ENCODE peak calls at places on chromosomes 5 and 9, in seven cellular contexts. N, S, F, I, D, T and G are unnamed samples.

GRCh38 chr5:95554331-95554646 is 488 bp downstream of the SKIC3 start:
- DNase-seq in N (no peak), S (no peak), F (no peak), I (no peak), D (no peak), T (no peak), G (no peak)

GRCh38 chr5:89954901-89955300 is 454.7 kb downstream of the CETN3 start:
- DNase-seq in N (no peak), S (no peak), F (no peak), I (no peak), D (no peak), T (no peak), G (no peak)

GRCh38 chr9:29233193-29233592 is 1659.9 kb upstream of the C9orf72 start:
- DNase-seq in N (no peak), S (no peak), F (no peak), I (no peak), D (no peak), T (no peak), G (no peak)

GRCh38 chr5:176658817-176659216 is 11.5 kb downstream of the TSPAN17 start:
- DNase-seq in N (no peak), S (no peak), F (no peak), I (no peak), D (no peak), T (no peak), G (no peak)

GRCh38 chr5:32683125-32683524 is 28.0 kb upstream of the NPR3 start:
- DNase-seq in N (no peak), S (no peak), F (no peak), I (no peak), D (no peak), T (no peak), G (no peak)

GRCh38 chr9:70802206-70802605 is 319.2 kb downstream of the TRPM3 start:
- DNase-seq in N (no peak), S (no peak), F (no peak), I (no peak), D (no peak), T (no peak), G (no peak)

GRCh38 chr9:132168347-132168746 is 6.5 kb downstream of the NTNG2 start:
- DNase-seq in N (no peak), S (peak), F (no peak), I (no peak), D (no peak), T (no peak), G (no peak)

GRCh38 chr9:75593920-75594319 is 296.6 kb upstream of the PCSK5 start:
- DNase-seq in N (no peak), S (no peak), F (no peak), I (no peak), D (no peak), T (no peak), G (no peak)

GRCh38 chr5:33788922-33789321 is 102.9 kb downstream of the ADAMTS12 start:
- DNase-seq in N (no peak), S (no peak), F (no peak), I (no peak), D (no peak), T (no peak), G (no peak)

GRCh38 chr5:111635151-111635945 is 121.6 kb downstream of the NREP start:
- DNase-seq in N (no peak), S (no peak), F (no peak), I (no peak), D (no peak), T (no peak), G (no peak)

GRCh38 chr9:93683331-93684134 is 107.1 kb downstream of the PHF2 start:
- DNase-seq in N (no peak), S (peak), F (peak), I (no peak), D (no peak), T (no peak), G (no peak)

GRCh38 chr9:122126340-122127333 is 32.9 kb downstream of the NDUFA8 start:
- DNase-seq in N (no peak), S (peak), F (peak), I (peak), D (peak), T (no peak), G (no peak)

GRCh38 chr5:131245312-131245711 is 18.5 kb upstream of the CDC42SE2 start:
- DNase-seq in N (no peak), S (no peak), F (no peak), I (no peak), D (no peak), T (no peak), G (no peak)

GRCh38 chr5:131246515-131246914 is 17.3 kb upstream of the CDC42SE2 start:
- DNase-seq in N (no peak), S (no peak), F (no peak), I (no peak), D (no peak), T (no peak), G (no peak)

GRCh38 chr5:131242728-131243255 is 21.1 kb upstream of the CDC42SE2 start:
- DNase-seq in N (no peak), S (no peak), F (no peak), I (no peak), D (no peak), T (no peak), G (no peak)

GRCh38 chr5:131250749-131251148 is 13.1 kb upstream of the CDC42SE2 start:
- DNase-seq in N (no peak), S (no peak), F (no peak), I (no peak), D (no peak), T (no peak), G (no peak)

DNA sequence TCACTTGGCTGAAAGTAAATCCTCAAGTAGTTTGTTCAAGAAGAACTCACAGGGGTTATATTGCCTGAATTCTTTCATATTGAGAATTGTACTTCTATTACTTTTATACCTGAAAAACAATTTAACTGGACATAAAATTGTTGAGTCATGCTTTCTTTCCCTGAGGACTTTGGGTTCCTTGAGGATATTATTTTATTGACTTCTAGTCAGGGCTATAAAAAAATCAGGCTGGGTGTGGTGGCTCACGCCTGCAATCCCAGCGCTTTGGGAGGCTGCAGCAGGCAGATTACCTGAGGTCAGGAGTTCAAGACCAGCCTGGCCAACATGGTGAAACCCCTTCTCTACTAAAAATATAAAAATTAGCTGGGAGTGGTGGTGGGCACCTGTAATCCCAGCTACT is 17.9 kb upstream of the CDC42SE2 start:
- DNase-seq in N (no peak), S (no peak), F (no peak), I (no peak), D (no peak), T (no peak), G (no peak)
- TF ChIP-seq TAF1 in N (no peak), S (no peak), F (no peak), I (no peak), D (no peak), T (no peak), G (no peak)

GRCh38 chr5:68884144-68884754 is 209.6 kb upstream of the SLC30A5 start:
- DNase-seq in N (no peak), S (no peak), F (no peak), I (no peak), D (no peak), T (no peak), G (no peak)

GRCh38 chr5:68886814-68887213 is 207.0 kb upstream of the SLC30A5 start:
- DNase-seq in N (no peak), S (no peak), F (no peak), I (no peak), D (no peak), T (no peak), G (no peak)

GRCh38 chr5:68883441-68883840 is 210.4 kb upstream of the SLC30A5 start:
- DNase-seq in N (no peak), S (no peak), F (no peak), I (no peak), D (no peak), T (no peak), G (no peak)

GRCh38 chr5:68884893-68885292 is 208.9 kb upstream of the SLC30A5 start:
- DNase-seq in N (no peak), S (peak), F (no peak), I (peak), D (peak), T (no peak), G (no peak)
- TF ChIP-seq TAF1 in N (no peak), S (no peak), F (no peak), I (no peak), D (no peak), T (no peak), G (no peak)

GRCh38 chr9:130283514-130284248 is 18.1 kb downstream of the HMCN2 start:
- DNase-seq in N (no peak), S (no peak), F (no peak), I (no peak), D (no peak), T (no peak), G (no peak)
- TF ChIP-seq TAF1 in N (no peak), S (no peak), F (no peak), I (no peak), D (no peak), T (no peak), G (no peak)

GRCh38 chr9:37975639-37976038 is 71.7 kb upstream of the SLC25A51 start:
- DNase-seq in N (no peak), S (no peak), F (no peak), I (no peak), D (no peak), T (no peak), G (no peak)
- TF ChIP-seq TAF1 in N (no peak), S (no peak), F (no peak), I (no peak), D (no peak), T (no peak), G (no peak)

GRCh38 chr5:74378464-74378863 is 262.1 kb downstream of the ENC1 start:
- DNase-seq in N (no peak), S (no peak), F (no peak), I (no peak), D (no peak), T (no peak), G (no peak)

GRCh38 chr5:74374656-74375055 is 265.9 kb downstream of the ENC1 start:
- DNase-seq in N (no peak), S (no peak), F (no peak), I (no peak), D (no peak), T (no peak), G (no peak)

GRCh38 chr5:74372502-74373445 is 267.8 kb downstream of the ENC1 start:
- DNase-seq in N (no peak), S (no peak), F (no peak), I (no peak), D (no peak), T (no peak), G (no peak)

GRCh38 chr5:74375271-74375670 is 265.3 kb downstream of the ENC1 start:
- DNase-seq in N (no peak), S (no peak), F (no peak), I (no peak), D (no peak), T (no peak), G (no peak)

GRCh38 chr5:74376187-74376586 is 264.3 kb downstream of the ENC1 start:
- DNase-seq in N (no peak), S (no peak), F (no peak), I (no peak), D (no peak), T (no peak), G (no peak)
- TF ChIP-seq TAF1 in N (no peak), S (no peak), F (no peak), I (no peak), D (no peak), T (no peak), G (no peak)

GRCh38 chr5:154977409-154977808 is 36.1 kb upstream of the KIF4B start:
- DNase-seq in N (no peak), S (no peak), F (no peak), I (no peak), D (peak), T (no peak), G (no peak)
- TF ChIP-seq TAF1 in N (no peak), S (no peak), F (no peak), I (no peak), D (no peak), T (no peak), G (no peak)

GRCh38 chr9:133227242-133227860 is 18.3 kb upstream of the OBP2B start:
- DNase-seq in N (no peak), S (no peak), F (peak), I (no peak), D (no peak), T (no peak), G (no peak)

GRCh38 chr9:133230093-133230492 is 21.0 kb upstream of the OBP2B start:
- DNase-seq in N (no peak), S (no peak), F (peak), I (no peak), D (no peak), T (no peak), G (no peak)

GRCh38 chr9:133224762-133225161 is 15.7 kb upstream of the OBP2B start:
- DNase-seq in N (no peak), S (no peak), F (peak), I (no peak), D (no peak), T (no peak), G (no peak)

GRCh38 chr9:133225171-133226011 is 16.3 kb upstream of the OBP2B start:
- DNase-seq in N (no peak), S (no peak), F (peak), I (no peak), D (no peak), T (no peak), G (no peak)

GRCh38 chr9:133226219-133227171 is 17.4 kb upstream of the OBP2B start:
- DNase-seq in N (no peak), S (peak), F (peak), I (no peak), D (no peak), T (no peak), G (no peak)
- TF ChIP-seq TAF1 in N (no peak), S (no peak), F (no peak), I (no peak), D (no peak), T (no peak), G (no peak)

DNA sequence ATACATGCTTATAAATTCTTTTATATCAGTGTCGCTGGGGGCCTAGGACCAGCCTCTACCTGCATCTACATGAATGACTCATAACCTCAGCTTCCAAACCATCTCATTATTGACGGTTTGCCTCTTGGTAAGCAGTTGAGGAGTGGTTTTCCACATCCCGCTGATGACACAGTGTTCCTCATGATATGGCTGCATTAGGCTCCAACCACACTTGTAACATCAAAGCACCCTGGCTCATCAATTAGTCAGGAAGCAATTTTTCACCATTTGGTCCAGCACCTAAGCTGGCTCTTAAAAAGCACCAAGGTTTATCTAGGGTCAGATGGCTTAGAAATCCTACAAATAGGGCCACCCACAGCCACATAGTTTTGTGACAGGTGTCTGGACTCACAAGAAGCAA is 402.4 kb downstream of the ARHGEF28 start:
- DNase-seq in N (no peak), S (no peak), F (no peak), I (no peak), D (no peak), T (no peak), G (no peak)
- TF ChIP-seq TAF1 in N (no peak), S (no peak), F (no peak), I (no peak), D (no peak), T (no peak), G (no peak)

DNA sequence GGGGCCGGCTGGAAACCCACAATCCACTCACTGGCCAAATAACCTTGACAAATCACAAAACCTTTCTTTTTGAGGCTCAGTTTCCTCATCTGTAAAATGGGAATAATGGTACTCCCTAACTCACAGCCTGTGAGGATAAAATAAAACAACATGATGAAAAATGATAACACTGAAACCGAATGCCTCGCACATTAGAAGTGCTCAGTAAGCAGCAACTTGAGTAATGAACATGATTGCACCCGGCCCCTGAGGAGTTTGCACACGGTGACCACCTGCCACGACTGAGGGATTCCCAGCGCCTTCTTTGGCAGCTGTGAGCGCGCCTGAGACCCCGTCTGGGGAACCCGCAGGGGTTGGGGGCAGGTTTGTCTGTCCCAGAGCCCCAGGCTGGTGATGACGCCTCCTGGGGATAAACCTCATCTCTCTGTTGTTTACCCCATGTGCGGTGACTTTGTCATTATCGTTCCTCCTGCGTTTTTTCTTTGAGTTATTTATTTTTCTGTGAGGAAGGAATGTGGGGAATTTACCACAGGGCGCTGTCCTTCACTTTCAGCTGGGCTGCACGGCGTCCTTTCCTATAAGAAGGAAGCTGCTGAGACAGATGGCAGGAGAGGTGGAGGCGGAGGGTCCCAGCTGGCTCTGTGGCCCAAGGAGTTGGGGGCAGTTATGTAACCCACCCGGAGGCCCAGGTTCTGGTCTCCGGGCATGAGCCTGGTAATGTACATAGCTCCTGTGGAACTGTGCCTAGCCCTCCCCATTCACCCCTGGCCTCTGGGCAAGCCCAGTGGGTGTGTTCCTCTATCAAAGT is 3.0 kb upstream of the SYNPO start:
- DNase-seq in N (no peak), S (no peak), F (no peak), I (no peak), D (peak), T (no peak), G (no peak)
- TF ChIP-seq TAF1 in N (no peak), S (no peak), F (no peak), I (no peak), D (no peak), T (no peak), G (no peak)

GRCh38 chr5:65076251-65076869 is 307.6 kb downstream of the CWC27 start:
- DNase-seq in N (no peak), S (no peak), F (peak), I (peak), D (peak), T (no peak), G (no peak)
- TF ChIP-seq TAF1 in N (no peak), S (no peak), F (no peak), I (no peak), D (no peak), T (no peak), G (no peak)